ENCODE peak calls at places on chromosome 17, in eight cellular contexts. Z is A549; Q is fibroblast of the conjunctiva; U is T-helper 9 cell; G is neural crest cell; C is globus pallidus; O is RCC 7860; J is activated gamma-delta T cell treated with anti-CD3 and anti-CD28 coated beads, Interleukin-2, amount 50 U/mL, for 16 hours. D is an unnamed sample.

GRCh38 chr17:7834554-7834890 is 505 bp downstream of the KDM6B start:
- DNase-seq in Z (peak), Q (no peak), U (peak), G (no peak), C (no peak), O (no peak), J (peak), D (no peak)

GRCh38 chr17:68511671-68512246 is 471 bp upstream of the PRKAR1A start:
- DNase-seq in Z (peak), Q (peak), U (peak), G (peak), C (peak), O (peak), J (peak), D (peak)

GRCh38 chr17:45409659-45410076 is 23.0 kb downstream of the ARHGAP27 start:
- DNase-seq in Z (no peak), Q (no peak), U (no peak), G (no peak), C (no peak), O (no peak), J (no peak), D (no peak)

GRCh38 chr17:48491527-48492273 is 39.1 kb downstream of the HOXB1 start:
- DNase-seq in Z (no peak), Q (no peak), U (no peak), G (no peak), C (no peak), O (no peak), J (no peak), D (no peak)

GRCh38 chr17:82836823-82837357 is 2.9 kb downstream of the ZNF750 start:
- DNase-seq in Z (no peak), Q (peak), U (no peak), G (no peak), C (no peak), O (no peak), J (no peak), D (no peak)

GRCh38 chr17:10396529-10397163 is 23.8 kb upstream of the MYH13 start:
- DNase-seq in Z (no peak), Q (no peak), U (no peak), G (no peak), C (no peak), O (no peak), J (no peak), D (no peak)

GRCh38 chr17:7886227-7887037 is 2.2 kb upstream of the CHD3 start:
- DNase-seq in Z (peak), Q (no peak), U (peak), G (peak), C (peak), O (no peak), J (peak), D (no peak)

GRCh38 chr17:57552114-57552601 is 192.9 kb downstream of the CCDC182 start:
- DNase-seq in Z (no peak), Q (peak), U (no peak), G (peak), C (peak), O (no peak), J (peak), D (no peak)

GRCh38 chr17:5234645-5235576 is at the start of gene SCIMP:
- DNase-seq in Z (no peak), Q (no peak), U (no peak), G (no peak), C (no peak), O (no peak), J (no peak), D (no peak)

GRCh38 chr17:30997270-30997669 is 26.4 kb downstream of the RNF135 start:
- DNase-seq in Z (no peak), Q (no peak), U (no peak), G (no peak), C (no peak), O (no peak), J (no peak), D (no peak)

GRCh38 chr17:44751331-44751730 is 7.5 kb upstream of the ADAM11 start:
- DNase-seq in Z (no peak), Q (no peak), U (no peak), G (no peak), C (no peak), O (no peak), J (no peak), D (no peak)

GRCh38 chr17:70034158-70034557 is 40.9 kb upstream of the KCNJ16 start:
- DNase-seq in Z (no peak), Q (no peak), U (no peak), G (no peak), C (no peak), O (no peak), J (no peak), D (no peak)

GRCh38 chr17:6947745-6948144 is 48.1 kb upstream of the ALOX12 start:
- DNase-seq in Z (no peak), Q (no peak), U (no peak), G (no peak), C (no peak), O (no peak), J (no peak), D (no peak)

GRCh38 chr17:17532991-17533390 is 36.8 kb upstream of the RASD1 start:
- DNase-seq in Z (no peak), Q (no peak), U (no peak), G (no peak), C (no peak), O (no peak), J (no peak), D (no peak)

GRCh38 chr17:27078296-27078695 is 215.6 kb upstream of the WSB1 start:
- DNase-seq in Z (no peak), Q (no peak), U (no peak), G (no peak), C (no peak), O (no peak), J (no peak), D (no peak)

GRCh38 chr17:79974786-79975497 is 60.7 kb downstream of the TBC1D16 start:
- DNase-seq in Z (no peak), Q (no peak), U (no peak), G (no peak), C (no peak), O (no peak), J (no peak), D (no peak)

GRCh38 chr17:76272541-76273434 is 7.6 kb downstream of the UBALD2 start:
- DNase-seq in Z (no peak), Q (no peak), U (no peak), G (no peak), C (no peak), O (no peak), J (no peak), D (no peak)

GRCh38 chr17:71304498-71305158 is 816.2 kb upstream of the SOX9 start:
- DNase-seq in Z (no peak), Q (no peak), U (no peak), G (no peak), C (no peak), O (no peak), J (no peak), D (no peak)

GRCh38 chr17:14704121-14704520 is 403.2 kb downstream of the HS3ST3B1 start:
- DNase-seq in Z (no peak), Q (no peak), U (no peak), G (no peak), C (no peak), O (no peak), J (no peak), D (no peak)